ENCODE peak calls at places on chromosomes 2 and 18, in eight cellular contexts. T is caudate nucleus; W is stimulated activated CD4-positive, alpha-beta T cell treated with anti-CD3 and anti-CD28 coated beads, Interleukin-1b, Interleukin-23, amount 100 ng/mL, for 24 hours; P is RKO; Q is cardiac fibroblast; E is frontal cortex; R is skeletal muscle cell; H is GM04504. X is an unnamed sample.

GRCh38 chr2:217749009-217749408 is 253.8 kb downstream of the TNS1 start:
- DNase-seq in T (no peak), W (no peak), P (no peak), Q (no peak), E (no peak), R (no peak), H (no peak), X (no peak)

GRCh38 chr2:85008252-85008651 is 37.3 kb downstream of the KCMF1 start:
- DNase-seq in T (no peak), W (no peak), P (no peak), Q (no peak), E (no peak), R (no peak), H (no peak), X (no peak)

GRCh38 chr2:54755641-54756326 is 32.3 kb downstream of the EML6 start:
- DNase-seq in T (no peak), W (no peak), P (no peak), Q (no peak), E (no peak), R (no peak), H (no peak), X (no peak)

GRCh38 chr2:235533616-235534385 is 40.0 kb downstream of the AGAP1 start:
- DNase-seq in T (no peak), W (no peak), P (no peak), Q (no peak), E (no peak), R (no peak), H (no peak), X (peak)

GRCh38 chr18:48837676-48838075 is 113.1 kb downstream of the SMAD7 start:
- DNase-seq in T (no peak), W (no peak), P (no peak), Q (no peak), E (no peak), R (no peak), H (no peak), X (peak)

GRCh38 chr2:27809761-27810241 is 38.3 kb downstream of the MRPL33 start:
- DNase-seq in T (no peak), W (no peak), P (peak), Q (peak), E (no peak), R (peak), H (peak), X (no peak)

GRCh38 chr18:50161806-50162205 is 33.1 kb downstream of the MYO5B start:
- DNase-seq in T (no peak), W (no peak), P (no peak), Q (no peak), E (no peak), R (no peak), H (no peak), X (no peak)

GRCh38 chr2:1481406-1482252 is 68.4 kb downstream of the TPO start:
- DNase-seq in T (no peak), W (no peak), P (no peak), Q (no peak), E (no peak), R (no peak), H (no peak), X (peak)

GRCh38 chr2:104052341-104052740 is 801.6 kb upstream of the POU3F3 start:
- DNase-seq in T (no peak), W (no peak), P (no peak), Q (no peak), E (no peak), R (no peak), H (no peak), X (no peak)

GRCh38 chr2:110867078-110867477 is 134.7 kb downstream of the ACOXL start:
- DNase-seq in T (no peak), W (no peak), P (no peak), Q (no peak), E (no peak), R (no peak), H (no peak), X (no peak)